ENCODE peak calls at places on chromosomes 3 and 15, in eight cellular contexts. E is H9, Q is IMR-90, B is MM.1S, J is SK-N-SH, L is GM23248, T is endothelial cell of umbilical vein, H is OCI-LY7. I is an unnamed sample.

GRCh38 chr3:27311400-27311799 is 57.8 kb downstream of the NEK10 start:
- DNase-seq in E (peak), Q (peak), B (no peak), J (peak), L (peak), T (peak), H (no peak), I (peak)

GRCh38 chr15:70234256-70234965 is 136.7 kb upstream of the TLE3 start:
- DNase-seq in E (peak), Q (peak), B (no peak), J (no peak), L (peak), T (no peak), H (no peak), I (no peak)

GRCh38 chr3:185582871-185583270 is 3.2 kb upstream of the SENP2 start:
- DNase-seq in E (no peak), Q (no peak), B (peak), J (no peak), L (no peak), T (no peak), H (no peak), I (no peak)

GRCh38 chr3:16329036-16329791 is 64.2 kb downstream of the OXNAD1 start:
- DNase-seq in E (no peak), Q (no peak), B (no peak), J (no peak), L (no peak), T (no peak), H (no peak), I (no peak)

GRCh38 chr3:195203631-195204030 is 67.3 kb downstream of the XXYLT1 start:
- DNase-seq in E (no peak), Q (no peak), B (no peak), J (no peak), L (no peak), T (peak), H (no peak), I (no peak)

GRCh38 chr3:34277110-34277509 is 478.7 kb downstream of the PDCD6IP start:
- DNase-seq in E (no peak), Q (no peak), B (no peak), J (no peak), L (no peak), T (no peak), H (peak), I (no peak)

GRCh38 chr3:100354850-100355249 is 20.3 kb downstream of the NIT2 start:
- DNase-seq in E (no peak), Q (peak), B (no peak), J (no peak), L (no peak), T (peak), H (no peak), I (no peak)

GRCh38 chr3:111751961-111752360 is 107.1 kb upstream of the PHLDB2 start:
- DNase-seq in E (no peak), Q (peak), B (no peak), J (no peak), L (peak), T (no peak), H (no peak), I (peak)

GRCh38 chr3:4981688-4982494 is 2.7 kb downstream of the BHLHE40 start:
- DNase-seq in E (no peak), Q (peak), B (no peak), J (no peak), L (peak), T (peak), H (no peak), I (peak)

GRCh38 chr3:98482717-98483482 is 14.6 kb upstream of the OR5K2 start:
- DNase-seq in E (no peak), Q (no peak), B (no peak), J (no peak), L (no peak), T (no peak), H (no peak), I (no peak)

DNA sequence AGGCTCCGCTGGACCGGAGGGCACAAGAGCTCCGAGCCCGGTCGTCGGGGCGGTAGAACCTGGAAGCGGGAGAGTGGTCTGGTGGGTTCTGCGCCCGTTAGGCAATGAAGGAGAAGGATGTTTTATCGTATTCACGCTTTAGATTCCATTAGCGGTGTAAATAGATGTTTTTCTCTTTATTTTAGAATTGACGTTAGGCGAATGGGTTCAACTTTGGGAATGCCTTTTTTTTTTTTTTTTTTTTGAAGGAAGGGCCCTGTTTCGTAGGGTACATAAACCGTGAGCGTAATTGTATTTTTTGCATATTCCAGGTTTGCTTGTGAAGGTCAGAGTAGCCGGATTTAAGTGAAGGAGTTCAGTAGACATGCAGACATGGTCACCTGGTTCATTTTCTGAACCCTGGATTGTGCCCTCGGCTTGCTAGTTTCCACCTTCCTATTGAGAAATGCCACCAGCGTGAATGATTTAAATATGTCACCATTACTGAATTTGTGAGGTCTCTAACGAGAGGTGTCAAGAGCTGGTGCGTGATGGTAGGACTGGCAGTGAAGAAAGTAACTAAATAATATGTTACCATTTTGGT is 808 bp downstream of the RBM6 start:
- DNase-seq in E (no peak), Q (no peak), B (no peak), J (no peak), L (peak), T (peak), H (peak), I (no peak)
- H2AFZ ChIP-seq in E (no peak), Q (peak), B (peak), J (peak), L (peak), T (peak), H (no peak), I (peak)

GRCh38 chr15:65286069-65286703 is 497 bp downstream of the PARP16 start:
- DNase-seq in E (no peak), Q (no peak), B (peak), J (no peak), L (peak), T (peak), H (peak), I (peak)
- H2AFZ ChIP-seq in E (peak), Q (peak), B (peak), J (peak), L (peak), T (peak), H (peak), I (peak)

GRCh38 chr3:25604107-25604805 is 60.5 kb downstream of the TOP2B start:
- DNase-seq in E (no peak), Q (peak), B (no peak), J (no peak), L (peak), T (peak), H (no peak), I (no peak)

GRCh38 chr3:25603703-25604102 is 61.0 kb downstream of the TOP2B start:
- DNase-seq in E (no peak), Q (no peak), B (no peak), J (no peak), L (peak), T (no peak), H (no peak), I (no peak)
- H2AFZ ChIP-seq in E (no peak), Q (no peak), B (no peak), J (no peak), L (no peak), T (no peak), H (no peak), I (no peak)

GRCh38 chr15:87142096-87142495 is 1062.4 kb downstream of the AGBL1 start:
- DNase-seq in E (no peak), Q (no peak), B (no peak), J (no peak), L (no peak), T (no peak), H (no peak), I (no peak)
- H2AFZ ChIP-seq in E (no peak), Q (no peak), B (no peak), J (no peak), L (no peak), T (no peak), H (no peak), I (no peak)

GRCh38 chr15:89777073-89777820 is 1.1 kb downstream of the MESP2 start:
- DNase-seq in E (no peak), Q (no peak), B (no peak), J (no peak), L (no peak), T (no peak), H (no peak), I (peak)
- H2AFZ ChIP-seq in E (no peak), Q (peak), B (no peak), J (no peak), L (peak), T (peak), H (no peak), I (peak)

GRCh38 chr15:31078461-31078860 is 23.1 kb downstream of the TRPM1 start:
- DNase-seq in E (peak), Q (no peak), B (no peak), J (no peak), L (no peak), T (no peak), H (no peak), I (peak)
- H2AFZ ChIP-seq in E (no peak), Q (no peak), B (no peak), J (no peak), L (no peak), T (no peak), H (no peak), I (peak)

GRCh38 chr3:19151171-19151570 is 2.9 kb downstream of the KCNH8 start:
- DNase-seq in E (no peak), Q (no peak), B (no peak), J (no peak), L (no peak), T (no peak), H (no peak), I (no peak)

GRCh38 chr3:19146685-19147650 is 1.3 kb upstream of the KCNH8 start:
- DNase-seq in E (peak), Q (peak), B (peak), J (peak), L (peak), T (peak), H (peak), I (peak)

GRCh38 chr3:19149388-19149787 is 1.1 kb downstream of the KCNH8 start:
- DNase-seq in E (peak), Q (no peak), B (peak), J (no peak), L (peak), T (no peak), H (peak), I (peak)

GRCh38 chr3:19147905-19148767 is at the start of gene KCNH8:
- DNase-seq in E (peak), Q (no peak), B (no peak), J (peak), L (no peak), T (no peak), H (peak), I (peak)

DNA sequence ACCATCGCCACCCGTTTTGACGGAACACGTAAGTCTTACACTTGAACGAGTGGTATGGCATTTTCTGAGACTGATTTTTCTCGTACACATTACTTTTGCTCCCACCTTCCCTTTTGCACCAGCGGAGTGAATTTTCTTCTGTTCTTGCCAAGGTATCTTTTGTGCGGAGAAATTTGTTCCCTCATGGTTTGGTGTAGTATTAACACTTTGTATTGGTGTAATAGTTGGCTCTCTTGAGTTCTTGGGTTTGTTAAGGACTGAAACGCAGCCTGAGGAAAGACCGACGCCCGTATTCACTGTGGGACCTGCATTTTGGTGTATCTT is 420 bp downstream of the KCNH8 start:
- DNase-seq in E (no peak), Q (no peak), B (no peak), J (no peak), L (peak), T (no peak), H (no peak), I (no peak)
- H2AFZ ChIP-seq in E (no peak), Q (peak), B (no peak), J (no peak), L (no peak), T (no peak), H (no peak), I (peak)